ENCODE peak calls at places on chromosomes 6 and 20, in seven cellular contexts. P is occipital lobe; V is astrocyte of the spinal cord; G is C1 segment of cervical spinal cord; O is activated B cell treated with CpG ODN at 0.5 μM for 24 hours; L is lower lobe of right lung; R is activated CD4-positive, alpha-beta T cell treated with anti-CD3 and anti-CD28 coated beads for 24 hours. Y is an unnamed sample.

GRCh38 chr6:54588176-54588575 is 258.4 kb upstream of the FAM83B start:
- DNase-seq in P (no peak), V (no peak), G (no peak), O (no peak), L (no peak), R (no peak), Y (no peak)

GRCh38 chr6:142374090-142374783 is 72.4 kb downstream of the ADGRG6 start:
- DNase-seq in P (no peak), V (no peak), G (no peak), O (no peak), L (no peak), R (no peak), Y (no peak)

GRCh38 chr20:62876826-62877728 is 15.5 kb upstream of the TCFL5 start:
- DNase-seq in P (no peak), V (no peak), G (peak), O (no peak), L (no peak), R (no peak), Y (peak)

GRCh38 chr6:25278557-25278913 is 639 bp upstream of the CARMIL1 start:
- DNase-seq in P (no peak), V (no peak), G (no peak), O (no peak), L (no peak), R (peak), Y (no peak)

GRCh38 chr6:33769248-33769821 is 19.6 kb downstream of the LEMD2 start:
- DNase-seq in P (no peak), V (no peak), G (no peak), O (no peak), L (no peak), R (no peak), Y (no peak)

GRCh38 chr6:68776382-68776781 is 141.3 kb downstream of the ADGRB3 start:
- DNase-seq in P (no peak), V (no peak), G (no peak), O (no peak), L (no peak), R (no peak), Y (no peak)

GRCh38 chr6:27502508-27503435 is 29.9 kb upstream of the ZNF184 start:
- DNase-seq in P (no peak), V (peak), G (peak), O (peak), L (no peak), R (peak), Y (no peak)

GRCh38 chr6:110430236-110430635 is 14.9 kb upstream of the DDO start:
- DNase-seq in P (no peak), V (no peak), G (no peak), O (no peak), L (no peak), R (no peak), Y (no peak)